ENCODE peak calls at places on chromosome 17, in five cellular contexts. V is astrocyte of the spinal cord; P is H9; M is T-helper 1 cell; I is stimulated activated CD4-positive, alpha-beta T cell treated with anti-CD3 and anti-CD28 coated beads, Interleukin-15, amount 100 ng/mL, for 1 hour. Z is an unnamed sample.
A peak's percentile ranks its signal among the peaks of the same experiment; 100 is the strongest.

GRCh38 chr17:49513616-49514373 is 18.7 kb downstream of the NGFR start:
- DNase-seq in M (no peak), V (no peak), P (peak; percentile 56), I (no peak), Z (no peak)

GRCh38 chr17:39553326-39553945 is 54.3 kb downstream of the NEUROD2 start:
- DNase-seq in I (no peak), M (no peak), P (no peak), V (peak; percentile 42), Z (no peak)

GRCh38 chr17:47879028-47879585 is 16.9 kb upstream of the SP2 start:
- DNase-seq in M (no peak), I (no peak), V (peak; percentile 16), P (peak; percentile 29), Z (no peak)

GRCh38 chr17:44900894-44901293 is 1.6 kb upstream of the EFTUD2 start:
- DNase-seq in M (no peak), V (peak; percentile 90), P (no peak), I (no peak), Z (no peak)

GRCh38 chr17:79280822-79281572 is 206.4 kb downstream of the ENGASE start:
- DNase-seq in M (no peak), V (no peak), P (no peak), I (no peak), Z (no peak)

GRCh38 chr17:10629706-10630105 is 27.4 kb downstream of the MYH3 start:
- DNase-seq in I (no peak), P (no peak), V (no peak), M (no peak), Z (no peak)

GRCh38 chr17:76254275-76254674 is 10.9 kb upstream of the UBALD2 start:
- DNase-seq in P (no peak), V (no peak), I (no peak), M (no peak), Z (no peak)

GRCh38 chr17:28916302-28916934 is 13.5 kb upstream of the DHRS13 start:
- DNase-seq in I (no peak), M (no peak), V (peak; percentile 47), P (no peak), Z (peak; percentile 54)

GRCh38 chr17:47686661-47687327 is 7.2 kb upstream of the TBKBP1 start:
- DNase-seq in V (no peak), P (no peak), M (no peak), I (no peak), Z (no peak)

GRCh38 chr17:34314279-34314678 is 5.0 kb upstream of the CCL8 start:
- DNase-seq in P (no peak), V (no peak), M (no peak), I (no peak), Z (no peak)

GRCh38 chr17:76384987-76385891 is 830 bp downstream of the SPHK1 start:
- DNase-seq in V (peak; percentile 55), I (peak; percentile 29), P (peak; percentile 55), M (peak; percentile 21), Z (peak; percentile 22)

GRCh38 chr17:66348605-66349165 is 46.3 kb downstream of the PRKCA start:
- DNase-seq in M (no peak), P (no peak), V (peak; percentile 88), I (no peak), Z (no peak)

GRCh38 chr17:14871921-14872320 is 393.2 kb downstream of the PMP22 start:
- DNase-seq in I (no peak), P (no peak), V (peak; percentile 33), M (no peak), Z (no peak)